ENCODE peak calls at places on chromosome X, in seven cellular contexts. N is stromal cell of bone marrow; X is activated T-helper 1 cell treated with Interleukin-2 at 50 U/mL for 16 hours; S is erythroblast; C is NCI-H1417; F is stimulated activated CD4-positive, alpha-beta T cell treated with anti-CD3 and anti-CD28 coated beads, Interleukin-4, amount 100 ng/mL, for 4 hours; R is activated naive CD4-positive, alpha-beta T cell. J is an unnamed sample.
A peak's percentile ranks its signal among the peaks of the same experiment; 100 is the strongest.

GRCh38 chrX:53728506-53728905 is 42.0 kb upstream of the HUWE1 start:
- DNase-seq in R (no peak), S (no peak), N (no peak), F (no peak), C (no peak), X (no peak), J (no peak)

GRCh38 chrX:50448565-50448964 is 22.1 kb downstream of the DGKK start:
- DNase-seq in N (no peak), C (no peak), F (no peak), R (no peak), X (no peak), S (peak; percentile 6), J (no peak)

GRCh38 chrX:137566746-137567473 is 983 bp downstream of the ZIC3 start:
- DNase-seq in X (no peak), R (no peak), S (no peak), C (peak; percentile 69), N (no peak), F (no peak), J (no peak)

GRCh38 chrX:16986169-16986568 is 39.7 kb downstream of the REPS2 start:
- DNase-seq in S (no peak), X (no peak), N (no peak), R (no peak), F (no peak), C (no peak), J (no peak)

GRCh38 chrX:48938721-48939416 is 18.5 kb downstream of the OTUD5 start:
- DNase-seq in X (peak; percentile 46), S (no peak), C (no peak), R (peak; percentile 56), F (peak; percentile 55), N (no peak), J (peak; percentile 85)

GRCh38 chrX:107726809-107727534 is 48.6 kb downstream of the TSC22D3 start:
- DNase-seq in N (no peak), S (peak; percentile 80), C (no peak), F (no peak), R (no peak), X (no peak), J (no peak)

GRCh38 chrX:152897216-152898144 is at the start of gene ZNF185:
- DNase-seq in S (no peak), C (no peak), R (no peak), X (no peak), F (no peak), N (no peak), J (no peak)

GRCh38 chrX:10897768-10898167 is 213.4 kb upstream of the HCCS start:
- DNase-seq in N (no peak), C (no peak), R (no peak), X (no peak), S (no peak), F (no peak), J (no peak)

GRCh38 chrX:138954976-138955375 is 243.5 kb upstream of the FGF13 start:
- DNase-seq in R (no peak), C (no peak), S (no peak), F (no peak), N (no peak), X (no peak), J (no peak)

GRCh38 chrX:149939271-149940014 is 1.2 kb upstream of the EOLA2 start:
- DNase-seq in S (peak; percentile 94), X (peak; percentile 80), C (peak; percentile 83), N (peak; percentile 79), R (peak; percentile 94), F (peak; percentile 88), J (peak; percentile 86)

GRCh38 chrX:15913161-15913560 is 58.5 kb upstream of the AP1S2 start:
- DNase-seq in N (no peak), F (no peak), X (no peak), C (no peak), S (no peak), R (no peak), J (no peak)

GRCh38 chrX:148310402-148311200 is 189.8 kb upstream of the AFF2 start:
- DNase-seq in C (no peak), N (no peak), X (peak; percentile 29), R (peak; percentile 19), S (peak; percentile 1), F (peak; percentile 47), J (peak; percentile 57)

GRCh38 chrX:19512961-19513360 is 2.3 kb downstream of the MAP3K15 start:
- DNase-seq in R (no peak), C (peak; percentile 44), N (no peak), X (no peak), S (no peak), F (no peak), J (no peak)

GRCh38 chrX:68868316-68868715 is 39.5 kb downstream of the EFNB1 start:
- DNase-seq in S (no peak), C (no peak), N (no peak), X (no peak), F (no peak), R (no peak), J (no peak)

GRCh38 chrX:131783555-131784338 is 239.4 kb upstream of the STK26 start:
- DNase-seq in X (peak; percentile 52), F (no peak), S (no peak), C (peak; percentile 86), N (peak; percentile 67), R (peak; percentile 48), J (peak; percentile 90)

GRCh38 chrX:20063716-20064351 is 52.9 kb downstream of the MAP7D2 start:
- DNase-seq in X (no peak), F (no peak), R (no peak), N (no peak), C (no peak), S (peak; percentile 12), J (no peak)

GRCh38 chrX:9560219-9560618 is 95.4 kb downstream of the TBL1X start:
- DNase-seq in S (no peak), F (no peak), N (no peak), C (no peak), X (no peak), R (no peak), J (no peak)

GRCh38 chrX:149628768-149629167 is 2.8 kb downstream of the TMEM185A start:
- DNase-seq in C (no peak), F (no peak), X (no peak), R (no peak), S (no peak), N (no peak), J (no peak)

GRCh38 chrX:31609130-31609529 is 537.3 kb upstream of the FTHL17 start:
- DNase-seq in X (no peak), N (peak; percentile 73), R (no peak), C (no peak), S (no peak), F (no peak), J (no peak)

GRCh38 chrX:105882581-105883275 is 60.4 kb downstream of the NRK start:
- DNase-seq in S (no peak), R (no peak), F (no peak), N (no peak), C (peak; percentile 24), X (no peak), J (no peak)

GRCh38 chrX:7133036-7133412 is 14.5 kb upstream of the STS start:
- DNase-seq in X (no peak), N (no peak), R (no peak), F (no peak), S (no peak), C (no peak), J (no peak)

GRCh38 chrX:20527458-20528099 is 260.9 kb upstream of the RPS6KA3 start:
- DNase-seq in F (no peak), C (peak; percentile 56), R (no peak), S (peak; percentile 0), N (no peak), X (no peak), J (peak; percentile 41)

GRCh38 chrX:147699061-147699460 is 212.7 kb upstream of the FMR1 start:
- DNase-seq in N (no peak), C (no peak), X (no peak), S (no peak), R (no peak), F (no peak), J (no peak)

GRCh38 chrX:72247206-72247944 is 8.5 kb upstream of the ERCC6L start:
- DNase-seq in C (peak; percentile 42), R (no peak), X (no peak), N (no peak), S (no peak), F (no peak), J (no peak)

GRCh38 chrX:26783512-26784225 is 567.7 kb downstream of the MAGEB5 start:
- DNase-seq in N (peak; percentile 9), X (no peak), R (no peak), C (peak; percentile 52), F (no peak), S (peak; percentile 26), J (no peak)

GRCh38 chrX:40189621-40190020 is 91.9 kb upstream of the BCOR start:
- DNase-seq in R (no peak), F (no peak), X (no peak), N (no peak), C (no peak), S (no peak), J (no peak)

GRCh38 chrX:152907084-152907651 is 9.3 kb downstream of the ZNF185 start:
- DNase-seq in F (no peak), S (no peak), C (peak; percentile 48), N (no peak), X (no peak), R (no peak), J (no peak)

GRCh38 chrX:44903107-44903506 is 30.1 kb downstream of the KDM6A start:
- DNase-seq in C (no peak), S (peak; percentile 32), R (no peak), X (no peak), N (no peak), F (peak; percentile 3), J (no peak)

GRCh38 chrX:2478546-2479419 is 22.0 kb downstream of the DHRSX start:
- DNase-seq in C (no peak), X (no peak), S (no peak), N (no peak), R (no peak), F (no peak), J (no peak)

GRCh38 chrX:56281789-56282188 is 49.6 kb downstream of the KLF8 start:
- DNase-seq in N (peak; percentile 2), S (peak; percentile 2), F (no peak), X (no peak), R (no peak), C (no peak), J (no peak)

GRCh38 chrX:132270699-132271098 is 51.5 kb upstream of the RAP2C start:
- DNase-seq in C (no peak), N (peak; percentile 86), R (no peak), F (no peak), X (no peak), S (no peak), J (no peak)

GRCh38 chrX:148915474-148915873 is 415.1 kb downstream of the AFF2 start:
- DNase-seq in C (no peak), F (no peak), N (no peak), R (no peak), S (no peak), X (no peak), J (no peak)

GRCh38 chrX:153635388-153635787 is 11.6 kb upstream of the DUSP9 start:
- DNase-seq in F (no peak), C (no peak), X (no peak), N (no peak), R (no peak), S (no peak), J (no peak)

GRCh38 chrX:8783100-8784098 is 17.8 kb downstream of the FAM9A start:
- DNase-seq in N (no peak), S (peak; percentile 3), F (peak; percentile 2), X (no peak), C (no peak), R (peak; percentile 9), J (peak; percentile 63)

GRCh38 chrX:23902419-23902818 is 5.3 kb downstream of the APOO start:
- DNase-seq in R (no peak), S (peak; percentile 45), N (no peak), C (peak; percentile 42), F (no peak), X (no peak), J (no peak)

GRCh38 chrX:47456080-47456479 is 26.9 kb downstream of the ZNF41 start:
- DNase-seq in C (no peak), S (no peak), R (no peak), F (no peak), X (no peak), N (no peak), J (no peak)

GRCh38 chrX:10579753-10580060 is 40.7 kb downstream of the MID1 start:
- DNase-seq in X (no peak), F (no peak), R (no peak), C (no peak), S (no peak), N (no peak), J (no peak)

GRCh38 chrX:71128166-71128833 is 9.9 kb downstream of the MED12 start:
- DNase-seq in N (no peak), F (no peak), S (no peak), X (no peak), C (no peak), R (no peak), J (no peak)

J was measured in naive thymus-derived CD8-positive, alpha-beta T cell.